ENCODE peak calls at places on chromosomes 5 and 9, in seven cellular contexts. E is mucosa of descending colon; J is suprapubic skin; K is KBM-7; T is NCI-H748 treated with DMSO at 0.1 percent for 48 hours; C is activated T-cell treated with anti-CD3 and anti-CD28 coated beads, Interleukin-2, amount 50 U/mL, for 1 hour; B is endothelial cell. L is an unnamed sample.

GRCh38 chr5:15646351-15646750 is 146.4 kb downstream of the FBXL7 start:
- DNase-seq in J (no peak), B (no peak), C (no peak), E (no peak), K (no peak), T (no peak), L (no peak)

GRCh38 chr5:175484824-175485223 is 6.5 kb downstream of the SFXN1 start:
- DNase-seq in K (no peak), E (no peak), T (no peak), J (no peak), C (no peak), B (no peak), L (no peak)

GRCh38 chr9:37290881-37291485 is 131.5 kb upstream of the GRHPR start:
- DNase-seq in E (no peak), K (no peak), J (no peak), C (no peak), T (no peak), B (no peak), L (peak)

GRCh38 chr5:163890211-163890610 is 384.8 kb downstream of the MAT2B start:
- DNase-seq in B (no peak), C (no peak), K (no peak), J (no peak), T (no peak), E (no peak), L (no peak)

GRCh38 chr5:89595065-89595464 is 712.1 kb upstream of the MEF2C start:
- DNase-seq in C (no peak), B (no peak), K (no peak), E (no peak), T (no peak), J (no peak), L (peak)

GRCh38 chr9:22342489-22343217 is 104.0 kb upstream of the DMRTA1 start:
- DNase-seq in E (no peak), B (no peak), T (no peak), C (no peak), K (no peak), J (no peak), L (no peak)

GRCh38 chr9:127506117-127506813 is 55.0 kb downstream of the LRSAM1 start:
- DNase-seq in E (no peak), J (no peak), T (no peak), K (no peak), B (no peak), C (no peak), L (no peak)

GRCh38 chr5:78816143-78816765 is 167.7 kb upstream of the LHFPL2 start:
- DNase-seq in K (no peak), C (no peak), J (no peak), T (no peak), E (no peak), B (no peak), L (no peak)

GRCh38 chr5:83124593-83124992 is 47.2 kb downstream of the XRCC4 start:
- DNase-seq in T (peak), E (no peak), C (no peak), J (no peak), K (no peak), B (no peak), L (no peak)

GRCh38 chr9:32500768-32501167 is 25.2 kb downstream of the RIGI start:
- DNase-seq in J (no peak), C (no peak), B (no peak), K (no peak), T (no peak), E (no peak), L (no peak)

GRCh38 chr9:121350993-121351561 is 19.0 kb downstream of the STOM start:
- DNase-seq in T (no peak), C (no peak), J (peak), E (peak), B (no peak), K (peak), L (no peak)

GRCh38 chr5:119074419-119074818 is 3.5 kb downstream of the DMXL1 start:
- DNase-seq in K (no peak), T (no peak), B (no peak), C (no peak), E (no peak), J (no peak), L (no peak)

GRCh38 chr5:66717455-66718373 is 121.5 kb downstream of the MAST4 start:
- DNase-seq in T (peak), E (no peak), C (no peak), J (no peak), B (no peak), K (no peak), L (no peak)

GRCh38 chr9:2158111-2158610 is 143.0 kb downstream of the SMARCA2 start:
- DNase-seq in J (no peak), K (peak), C (peak), T (peak), E (peak), B (peak), L (peak)

GRCh38 chr5:163622796-163623195 is 117.4 kb downstream of the MAT2B start:
- DNase-seq in T (no peak), J (no peak), K (no peak), E (no peak), C (no peak), B (no peak), L (no peak)